ENCODE peak calls at places on chromosome 9, in eight cellular contexts. P is HepG2, T is neural progenitor cell, H is GM23248, U is PC-9, X is hepatocyte, D is fibroblast of lung, M is PC-3. N is an unnamed sample.

GRCh38 chr9:14961372-14962068 is 51.3 kb upstream of the FREM1 start:
- DNase-seq in D (no peak), U (peak; percentile 4), X (peak; percentile 58), M (peak; percentile 6), T (no peak), P (peak; percentile 99), H (no peak), N (no peak)

GRCh38 chr9:29001006-29001405 is 1427.7 kb upstream of the C9orf72 start:
- DNase-seq in P (no peak), U (no peak), D (no peak), M (no peak), T (no peak), H (no peak), X (no peak), N (no peak)

GRCh38 chr9:70947519-70947918 is 173.9 kb downstream of the TRPM3 start:
- DNase-seq in T (no peak), D (no peak), H (no peak), P (no peak), M (no peak), X (no peak), U (no peak), N (no peak)

GRCh38 chr9:110742741-110743371 is 74.3 kb downstream of the MUSK start:
- DNase-seq in D (peak; percentile 89), X (no peak), H (peak; percentile 82), M (no peak), U (no peak), P (no peak), T (peak; percentile 84), N (peak; percentile 86)

GRCh38 chr9:115643948-115644727 is 509.5 kb upstream of the PAPPA start:
- DNase-seq in X (no peak), D (no peak), P (no peak), T (no peak), M (no peak), H (no peak), U (no peak), N (no peak)

GRCh38 chr9:128927731-128928411 is 7.1 kb downstream of the PHYHD1 start:
- DNase-seq in T (peak; percentile 79), H (peak; percentile 47), D (peak; percentile 33), X (peak; percentile 75), M (peak; percentile 62), P (no peak), U (peak; percentile 70), N (peak; percentile 65)

GRCh38 chr9:134735441-134736175 is 94.0 kb downstream of the COL5A1 start:
- DNase-seq in U (no peak), X (peak; percentile 41), D (no peak), P (no peak), H (peak; percentile 36), M (no peak), T (peak; percentile 45), N (no peak)

GRCh38 chr9:98890256-98890655 is 53.5 kb upstream of the COL15A1 start:
- DNase-seq in D (no peak), M (no peak), U (no peak), X (no peak), P (no peak), H (no peak), T (no peak), N (no peak)

GRCh38 chr9:78938821-78939220 is 632.9 kb upstream of the TLE4 start:
- DNase-seq in M (no peak), X (no peak), H (peak; percentile 49), D (no peak), P (no peak), T (no peak), U (no peak), N (no peak)

DNA sequence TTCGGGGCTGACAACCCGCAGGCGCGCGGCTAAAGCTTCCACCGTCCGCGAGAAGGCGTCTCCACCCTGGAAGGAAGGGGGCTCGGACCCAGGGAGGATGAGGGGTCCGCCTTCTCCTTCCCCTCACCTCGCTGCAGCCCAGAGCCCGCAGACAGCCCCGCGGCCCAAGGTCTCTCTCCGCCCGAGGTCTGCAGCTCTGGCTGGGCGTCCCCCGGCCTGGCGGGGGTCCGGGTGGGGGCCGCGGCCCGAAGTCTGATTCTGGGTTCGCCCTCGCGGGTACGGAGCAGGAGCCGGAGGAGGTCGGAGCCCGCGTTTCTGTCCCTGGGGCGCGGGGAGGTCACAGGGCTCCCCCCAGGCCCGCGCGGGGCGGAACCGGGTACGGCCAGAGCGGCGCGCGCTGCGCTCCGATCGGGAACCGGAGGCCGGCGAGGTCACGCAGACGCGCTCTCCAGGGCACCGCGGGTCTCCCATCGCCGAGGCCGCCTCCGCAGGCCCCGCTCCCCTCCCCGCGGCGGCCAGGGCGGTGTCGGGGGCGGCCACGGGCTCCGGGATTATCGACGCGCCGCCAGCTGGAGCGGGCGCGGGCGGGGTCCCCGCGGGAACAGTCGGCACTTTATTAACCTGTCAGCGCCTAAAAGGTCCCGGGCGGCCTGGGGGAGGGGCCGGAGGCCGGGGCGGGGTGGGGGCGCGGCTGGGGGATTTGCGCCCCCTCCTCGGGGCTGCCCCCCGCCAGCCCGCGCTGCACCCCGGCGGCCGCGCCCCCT is 11.6 kb downstream of the LHX3 start:
- DNase-seq in T (no peak), M (no peak), H (no peak), P (no peak), X (no peak), U (no peak), D (no peak), N (no peak)
- TF ChIP-seq EZH2 in T (peak; percentile 100), M (no peak), H (no peak), P (no peak), X (peak; percentile 93), U (no peak), D (peak; percentile 94), N (peak; percentile 96)

DNA sequence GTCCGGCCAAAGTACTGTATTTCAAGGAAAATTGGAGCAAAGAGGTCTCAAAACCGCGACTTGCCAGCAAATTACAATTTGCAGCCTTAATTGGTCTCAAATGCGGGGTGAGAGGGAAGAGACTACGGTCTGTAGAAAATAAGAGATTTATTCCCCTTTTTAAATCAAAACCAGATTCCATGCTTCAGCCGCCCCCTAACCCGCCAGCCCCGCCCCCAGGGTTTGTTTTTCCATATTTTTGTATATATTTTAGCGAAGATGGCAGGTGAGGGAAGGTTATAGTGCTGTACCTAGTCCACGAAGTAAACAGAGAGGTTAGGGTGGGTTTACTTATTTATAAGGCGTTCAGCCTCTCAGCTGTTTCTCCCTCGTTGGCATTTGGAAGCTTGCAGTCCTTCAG is 999 bp upstream of the SMARCA2 start:
- DNase-seq in X (no peak), D (no peak), P (no peak), U (no peak), H (peak; percentile 37), T (no peak), M (no peak), N (no peak)
- TF ChIP-seq EZH2 in X (no peak), D (no peak), P (no peak), U (no peak), H (no peak), T (no peak), M (no peak), N (no peak)

GRCh38 chr9:122213102-122213588 is 15.6 kb downstream of the LHX6 start:
- DNase-seq in P (no peak), M (no peak), X (no peak), D (no peak), T (no peak), H (no peak), U (no peak), N (no peak)

GRCh38 chr9:122212473-122213004 is 16.2 kb downstream of the LHX6 start:
- DNase-seq in P (no peak), X (no peak), H (no peak), M (no peak), T (no peak), U (no peak), D (no peak), N (no peak)

GRCh38 chr9:122214507-122214906 is 14.2 kb downstream of the LHX6 start:
- DNase-seq in M (no peak), U (no peak), T (no peak), P (no peak), X (no peak), D (no peak), H (no peak), N (no peak)

GRCh38 chr9:122215663-122216062 is 13.1 kb downstream of the LHX6 start:
- DNase-seq in X (no peak), T (no peak), P (no peak), H (no peak), M (no peak), U (no peak), D (no peak), N (no peak)

DNA sequence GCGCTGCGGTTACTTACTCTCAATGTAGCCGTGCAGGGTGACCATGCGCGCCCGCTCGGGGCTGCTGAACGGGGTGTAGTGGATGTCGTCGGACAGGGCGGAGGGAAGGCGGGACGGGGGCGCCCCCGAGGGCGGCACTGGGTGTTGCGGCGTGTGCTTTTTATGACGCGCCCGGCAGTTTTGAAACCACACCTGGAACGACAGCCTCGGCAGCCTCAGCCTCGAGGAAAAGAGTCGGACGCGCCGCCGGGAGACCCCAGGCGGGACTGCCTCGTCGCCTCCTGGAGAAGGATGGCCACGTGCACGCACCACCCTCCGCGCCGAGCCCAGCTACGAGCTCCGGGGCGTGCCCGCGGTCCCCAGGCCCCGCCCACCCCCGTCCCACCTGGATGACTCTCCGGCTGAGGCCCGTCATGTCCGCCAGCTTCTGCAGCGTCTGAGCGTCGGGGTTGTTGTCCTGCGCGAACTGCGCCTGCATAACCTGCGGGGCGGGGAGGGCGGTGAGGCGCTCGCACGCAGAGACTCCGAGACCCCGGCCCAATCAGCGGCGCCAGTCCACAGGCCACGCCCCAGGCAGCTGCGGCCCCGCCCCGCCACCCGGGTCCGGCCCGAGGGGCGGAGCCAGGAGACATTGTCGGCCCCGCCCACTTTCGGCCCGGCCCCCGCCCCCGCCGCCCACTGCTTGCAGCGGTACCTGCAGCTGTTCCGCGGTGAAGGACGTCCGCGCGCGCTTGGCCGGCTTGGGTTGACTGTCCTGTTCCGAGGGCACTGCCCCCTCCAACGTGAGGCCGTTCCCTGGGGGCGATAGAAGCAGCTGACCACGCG is 15.0 kb downstream of the LHX6 start:
- DNase-seq in M (peak; percentile 89), U (peak; percentile 53), H (peak; percentile 40), X (peak; percentile 83), P (peak; percentile 83), D (no peak), T (peak; percentile 93), N (no peak)
- TF ChIP-seq EZH2 in M (no peak), U (no peak), H (peak; percentile 64), X (no peak), P (no peak), D (peak; percentile 78), T (peak; percentile 75), N (no peak)

GRCh38 chr9:38374847-38375571 is 17.5 kb upstream of the ALDH1B1 start:
- DNase-seq in M (no peak), T (no peak), D (no peak), U (no peak), H (no peak), X (no peak), P (peak; percentile 61), N (no peak)

GRCh38 chr9:38372685-38373619 is 19.6 kb upstream of the ALDH1B1 start:
- DNase-seq in U (no peak), X (no peak), H (no peak), P (no peak), D (no peak), T (no peak), M (no peak), N (no peak)

GRCh38 chr9:38371495-38371894 is 21.0 kb upstream of the ALDH1B1 start:
- DNase-seq in M (peak; percentile 63), U (no peak), H (peak; percentile 42), P (peak; percentile 76), X (peak; percentile 67), T (peak; percentile 21), D (peak; percentile 55), N (no peak)

GRCh38 chr9:38375572-38375963 is 16.9 kb upstream of the ALDH1B1 start:
- DNase-seq in T (no peak), D (no peak), H (no peak), M (no peak), X (no peak), P (no peak), U (no peak), N (no peak)

GRCh38 chr9:38373679-38374078 is 18.8 kb upstream of the ALDH1B1 start:
- DNase-seq in H (no peak), D (no peak), U (no peak), P (no peak), X (no peak), T (no peak), M (no peak), N (no peak)
- TF ChIP-seq EZH2 in H (no peak), D (no peak), U (no peak), P (no peak), X (no peak), T (no peak), M (no peak), N (no peak)